ENCODE peak calls at places on chromosomes 4 and X, in four cellular contexts. K is mesenchymal stem cell, S is IMR-90, N is mesendoderm. U is an unnamed sample.

GRCh38 chrX:152072236-152072635 is 66.1 kb downstream of the MAGEA10 start:
- DNase-seq in K (peak), S (peak), N (no peak), U (no peak)

GRCh38 chr4:78057135-78057599 is at the start of gene FRAS1:
- DNase-seq in K (peak), S (no peak), N (peak), U (peak)

GRCh38 chrX:153460826-153461225 is 9.6 kb downstream of the HAUS7 start:
- DNase-seq in K (peak), S (peak), N (peak), U (peak)

GRCh38 chr4:89257376-89257775 is 50.2 kb downstream of the GPRIN3 start:
- DNase-seq in K (no peak), S (no peak), N (no peak), U (no peak)

GRCh38 chr4:151575646-151576045 is 166.7 kb downstream of the FHIP1A start:
- DNase-seq in K (no peak), S (no peak), N (no peak), U (no peak)

GRCh38 chrX:1086444-1087409 is 125.7 kb downstream of the CRLF2 start:
- DNase-seq in K (no peak), S (no peak), N (no peak), U (no peak)

GRCh38 chrX:34578237-34578636 is 78.8 kb downstream of the TMEM47 start:
- DNase-seq in K (peak), S (peak), N (peak), U (no peak)

GRCh38 chr4:60847614-60848013 is 352.5 kb upstream of the ADGRL3 start:
- DNase-seq in K (no peak), S (no peak), N (peak), U (no peak)

GRCh38 chrX:110104078-110104477 is 101.2 kb downstream of the TMEM164 start:
- DNase-seq in K (no peak), S (no peak), N (no peak), U (no peak)

GRCh38 chr4:184114431-184114830 is 103.2 kb downstream of the ENPP6 start:
- DNase-seq in K (no peak), S (no peak), N (peak), U (no peak)

GRCh38 chrX:118520858-118521206 is 25.2 kb downstream of the DOCK11 start:
- DNase-seq in K (no peak), S (no peak), N (no peak), U (no peak)

GRCh38 chr4:107518076-107518475 is 202.0 kb downstream of the PAPSS1 start:
- DNase-seq in K (no peak), S (no peak), N (no peak), U (no peak)

GRCh38 chrX:102930990-102931756 is 5.9 kb upstream of the RAB40AL start:
- DNase-seq in K (no peak), S (peak), N (no peak), U (no peak)

GRCh38 chrX:96433409-96434122 is 251.1 kb upstream of the DIAPH2 start:
- DNase-seq in K (peak), S (no peak), N (no peak), U (no peak)

GRCh38 chr4:127732623-127733199 is 2.5 kb downstream of the SLC25A31 start:
- DNase-seq in K (peak), S (peak), N (peak), U (no peak)

GRCh38 chrX:20252392-20253231 is 14.1 kb downstream of the RPS6KA3 start:
- DNase-seq in K (peak), S (peak), N (peak), U (peak)

GRCh38 chrX:69065451-69065850 is 99.8 kb downstream of the PJA1 start:
- DNase-seq in K (peak), S (peak), N (no peak), U (peak)

GRCh38 chrX:153993978-153994377 is 21.4 kb downstream of the TMEM187 start:
- DNase-seq in K (no peak), S (no peak), N (no peak), U (no peak)

GRCh38 chr4:188428935-188429334 is 289.7 kb downstream of the TRIML1 start:
- DNase-seq in K (peak), S (peak), N (peak), U (peak)

GRCh38 chr4:155952546-155952945 is 1.1 kb downstream of the CTSO start:
- DNase-seq in K (peak), S (peak), N (no peak), U (no peak)

GRCh38 chr4:168598191-168598590 is 101.3 kb downstream of the PALLD start:
- DNase-seq in K (no peak), S (no peak), N (no peak), U (no peak)

GRCh38 chr4:37023504-37023903 is 221.0 kb upstream of the NWD2 start:
- DNase-seq in K (no peak), S (no peak), N (no peak), U (no peak)

GRCh38 chrX:130085551-130085986 is 24.7 kb downstream of the ELF4 start:
- DNase-seq in K (peak), S (peak), N (no peak), U (no peak)

GRCh38 chr4:74539043-74539790 is 94.3 kb downstream of the AREG start:
- DNase-seq in K (no peak), S (no peak), N (no peak), U (no peak)

GRCh38 chrX:102832661-102833060 is 104.4 kb upstream of the RAB40AL start:
- DNase-seq in K (peak), S (peak), N (peak), U (peak)

GRCh38 chr4:22635692-22636091 is 57.0 kb upstream of the GBA3 start:
- DNase-seq in K (no peak), S (no peak), N (peak), U (peak)

GRCh38 chr4:75723117-75723801 is 1.1 kb upstream of the USO1 start:
- DNase-seq in K (peak), S (peak), N (no peak), U (no peak)

GRCh38 chrX:123731258-123731986 is 1.4 kb downstream of the THOC2 start:
- DNase-seq in K (peak), S (peak), N (peak), U (no peak)

GRCh38 chr4:136637071-136637777 is 895.1 kb downstream of the PCDH18 start:
- DNase-seq in K (peak), S (peak), N (peak), U (peak)

GRCh38 chr4:187469627-187470026 is 525.9 kb upstream of the ZFP42 start:
- DNase-seq in K (no peak), S (peak), N (no peak), U (no peak)

GRCh38 chrX:12955882-12956703 is 18.8 kb upstream of the TMSB4X start:
- DNase-seq in K (peak), S (peak), N (peak), U (no peak)

GRCh38 chr4:142547974-142548373 is 298.1 kb downstream of the INPP4B start:
- DNase-seq in K (no peak), S (peak), N (no peak), U (no peak)

DNA sequence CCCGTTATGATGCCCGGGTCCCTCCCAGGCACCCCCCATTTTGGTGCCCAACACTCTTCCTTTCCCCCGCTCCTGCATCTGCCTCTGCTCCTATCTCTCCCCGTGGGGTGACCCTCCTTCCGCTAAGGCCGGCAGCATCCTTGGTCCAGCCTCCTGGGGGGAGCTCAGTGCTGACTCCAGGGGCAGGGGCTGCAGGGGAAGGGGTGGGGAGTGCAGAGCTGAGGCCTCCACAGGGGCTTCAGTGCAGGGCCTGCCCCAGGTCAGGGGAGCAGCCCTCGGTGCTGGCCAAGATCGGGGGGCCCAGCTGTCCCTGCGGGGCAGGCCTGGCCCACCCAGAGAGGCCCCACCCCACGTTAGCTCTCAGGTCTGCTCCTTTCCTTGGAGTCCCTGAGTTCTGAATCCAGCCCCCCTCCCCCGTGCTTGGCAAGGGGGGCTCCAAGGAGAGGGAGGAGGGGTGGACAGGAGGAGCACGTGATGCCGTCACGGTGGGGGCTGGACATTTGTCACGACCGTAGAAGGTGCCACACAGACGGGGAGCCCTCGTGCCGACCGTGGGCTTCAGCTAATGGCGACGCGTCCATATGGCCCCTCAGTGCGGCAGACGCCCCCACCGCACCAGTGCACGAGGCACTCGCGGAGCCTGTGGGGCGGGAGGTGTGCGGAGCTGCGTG is 63.5 kb upstream of the ADRA2C start:
- DNase-seq in K (no peak), S (no peak), N (no peak), U (no peak)
- H3K23ac ChIP-seq in K (no peak), S (no peak), N (no peak), U (no peak)

DNA sequence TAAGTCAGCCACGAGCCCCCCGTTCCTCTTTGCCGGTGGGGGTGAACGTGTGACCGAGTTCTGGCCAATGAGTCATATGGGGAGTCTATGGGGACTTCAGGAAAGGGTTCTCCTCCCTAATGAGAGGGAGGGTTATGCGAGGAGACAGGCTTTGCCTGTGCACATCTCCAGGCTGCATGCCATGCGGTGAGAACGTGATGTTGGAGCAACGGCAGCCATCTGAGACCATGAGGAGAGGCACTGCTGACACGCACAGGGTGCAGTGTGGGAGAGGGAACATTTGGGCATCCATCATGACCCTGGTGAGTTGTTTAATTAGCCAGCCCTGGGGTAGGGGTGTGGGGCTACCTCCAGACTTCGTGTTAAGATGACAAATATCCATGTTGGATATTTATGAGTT is 55.8 kb downstream of the ABLIM2 start:
- DNase-seq in K (no peak), S (no peak), N (no peak), U (no peak)
- H3K23ac ChIP-seq in K (no peak), S (no peak), N (no peak), U (no peak)

DNA sequence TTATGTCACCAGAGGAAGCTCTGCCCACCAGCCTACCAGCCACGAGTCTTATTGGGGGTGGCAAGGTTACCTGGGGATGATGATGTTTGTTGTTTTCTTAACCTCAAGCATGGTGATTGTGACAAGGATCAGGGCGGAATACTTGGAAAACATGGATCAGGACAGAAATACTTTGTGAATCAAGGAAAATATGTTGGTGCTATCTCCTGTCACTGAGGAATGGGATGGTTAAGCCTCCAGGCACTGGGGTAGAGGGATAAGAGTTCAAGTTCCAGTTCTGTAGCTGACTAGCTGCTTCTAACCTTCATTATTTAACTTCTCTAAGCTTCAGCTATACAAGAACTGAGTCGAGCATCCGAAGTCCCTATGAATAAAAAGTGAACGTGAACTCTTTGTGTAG is 101.6 kb upstream of the RBPJ start:
- DNase-seq in K (no peak), S (no peak), N (no peak), U (no peak)
- H3K23ac ChIP-seq in K (no peak), S (no peak), N (no peak), U (no peak)

DNA sequence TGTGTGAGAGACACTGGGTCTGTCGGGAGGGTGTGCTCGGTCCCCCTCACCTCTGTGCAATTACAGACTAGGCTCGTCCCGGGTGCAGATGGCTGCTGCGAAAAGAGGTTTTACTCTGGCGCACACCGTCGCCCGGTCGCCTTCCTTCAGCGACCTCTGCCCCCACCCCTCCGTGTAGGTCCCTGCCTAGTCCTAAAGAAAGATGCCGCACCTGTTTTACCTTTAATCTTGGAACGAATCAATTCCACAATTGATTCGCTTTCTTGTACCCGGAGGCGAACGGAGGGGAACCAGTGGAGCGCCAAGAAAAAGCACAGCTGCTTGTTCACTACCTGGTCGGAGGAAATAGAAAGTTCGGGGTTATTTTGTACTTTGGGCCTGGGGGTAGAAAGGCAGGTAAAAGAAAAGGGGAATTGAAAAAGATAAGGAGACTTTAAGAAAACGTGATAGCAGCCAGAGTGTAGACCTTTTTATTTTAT is 1.2 kb downstream of the NPNT start:
- DNase-seq in K (no peak), S (no peak), N (no peak), U (peak)
- H3K23ac ChIP-seq in K (no peak), S (no peak), N (no peak), U (no peak)

GRCh38 chr4:3505231-3505630 is 27.0 kb downstream of the LRPAP1 start:
- DNase-seq in K (no peak), S (no peak), N (no peak), U (no peak)

GRCh38 chr4:3510481-3510880 is 21.7 kb downstream of the LRPAP1 start:
- DNase-seq in K (no peak), S (no peak), N (no peak), U (no peak)

GRCh38 chr4:3511187-3511586 is 21.0 kb downstream of the LRPAP1 start:
- DNase-seq in K (no peak), S (no peak), N (no peak), U (no peak)

GRCh38 chr4:3512279-3512678 is 19.9 kb downstream of the LRPAP1 start:
- DNase-seq in K (no peak), S (no peak), N (no peak), U (no peak)

GRCh38 chr4:3508542-3508941 is 23.7 kb downstream of the LRPAP1 start:
- DNase-seq in K (no peak), S (no peak), N (no peak), U (no peak)
- H3K23ac ChIP-seq in K (no peak), S (no peak), N (no peak), U (no peak)

GRCh38 chr4:6492861-6493667 is 20.6 kb upstream of the PPP2R2C start:
- DNase-seq in K (no peak), S (no peak), N (no peak), U (peak)
- H3K23ac ChIP-seq in K (no peak), S (no peak), N (no peak), U (no peak)

U was measured in H9.